ENCODE peak calls at places on chromosomes 4 and X, in eight cellular contexts. D, X, H, R, E, W, C and S are unnamed samples.

GRCh38 chr4:147940144-147940543 is 208.3 kb downstream of the ARHGAP10 start:
- DNase-seq in R (no peak), X (no peak), W (no peak), E (no peak), C (no peak), D (no peak), H (no peak), S (no peak)

GRCh38 chr4:68079918-68080317 is 49.8 kb downstream of the TMPRSS11F start:
- DNase-seq in D (no peak), C (no peak), X (no peak), W (no peak), E (no peak), R (no peak), H (no peak), S (no peak)

GRCh38 chrX:63503541-63503940 is 152.4 kb upstream of the SPIN4 start:
- DNase-seq in R (no peak), E (peak), W (no peak), H (no peak), C (no peak), X (no peak), D (no peak), S (no peak)

GRCh38 chr4:113733685-113734084 is 27.9 kb downstream of the CAMK2D start:
- DNase-seq in E (no peak), C (no peak), X (no peak), D (no peak), W (no peak), H (no peak), R (no peak), S (no peak)

GRCh38 chr4:106423791-106424190 is 55.2 kb upstream of the GIMD1 start:
- DNase-seq in C (no peak), E (no peak), W (no peak), D (no peak), R (no peak), H (no peak), X (no peak), S (no peak)

GRCh38 chr4:153223935-153224334 is 19.7 kb downstream of the TRIM2 start:
- DNase-seq in R (no peak), X (no peak), W (no peak), D (no peak), H (no peak), C (no peak), E (no peak), S (no peak)

GRCh38 chr4:10456270-10457254 is 664 bp downstream of the ZNF518B start:
- DNase-seq in R (peak), H (peak), D (peak), W (no peak), E (peak), X (peak), C (no peak), S (peak)

GRCh38 chrX:96615448-96615847 is 69.2 kb upstream of the DIAPH2 start:
- DNase-seq in E (no peak), D (no peak), R (no peak), X (no peak), H (no peak), W (no peak), C (no peak), S (no peak)

GRCh38 chr4:46270986-46271596 is 118.8 kb downstream of the GABRA2 start:
- DNase-seq in R (no peak), X (no peak), E (peak), W (no peak), D (no peak), H (no peak), C (no peak), S (peak)
- TF ChIP-seq CTCF in R (peak), X (no peak), E (peak), W (peak), D (peak), H (peak), C (no peak), S (peak)

DNA sequence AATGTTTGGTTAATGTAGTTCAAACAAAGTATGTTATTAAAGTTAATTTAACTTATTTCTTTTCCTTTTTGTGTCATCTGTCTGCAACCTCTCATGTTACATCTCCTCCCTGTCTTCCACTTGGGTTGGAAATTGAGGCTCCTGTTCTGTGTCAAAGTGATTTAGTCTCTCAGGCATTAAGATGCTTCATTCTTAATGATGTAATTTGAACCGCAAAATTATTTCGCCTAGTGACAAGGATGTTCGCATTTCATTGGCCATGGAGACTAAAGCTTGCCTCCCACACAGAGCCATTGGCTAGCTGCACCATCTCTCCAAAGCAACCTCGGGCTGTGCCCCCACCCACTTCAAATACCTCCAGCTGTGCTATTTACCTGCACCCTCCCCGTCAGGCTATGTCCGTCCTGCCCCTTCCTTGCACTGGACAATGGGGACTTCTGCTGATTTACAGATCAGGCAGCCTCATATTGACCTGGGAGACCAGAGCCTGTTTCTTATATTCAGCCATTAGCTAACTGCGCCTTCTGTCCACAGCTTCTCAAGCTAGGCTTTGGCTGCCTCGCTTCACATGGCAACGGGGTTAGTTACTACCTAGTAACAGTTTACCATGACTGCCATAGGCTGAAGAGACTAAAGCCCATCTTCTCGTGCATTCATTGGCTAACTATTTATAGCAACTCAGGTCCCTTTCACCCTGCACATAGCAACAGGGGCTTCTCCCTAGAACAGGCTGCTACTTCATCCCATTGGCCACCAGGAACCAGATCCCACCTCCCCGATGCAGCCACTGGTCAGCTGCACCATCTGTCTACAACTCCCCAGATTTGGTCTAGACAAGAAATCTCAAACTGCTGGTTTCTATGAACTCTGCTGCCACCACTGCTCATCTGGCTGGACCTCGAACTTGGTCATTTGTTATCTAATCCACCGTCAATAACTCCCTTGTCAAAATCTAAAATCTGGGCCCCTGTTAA is 8.6 kb upstream of the ZNF157 start:
- DNase-seq in E (peak), H (peak), D (peak), X (peak), R (peak), C (no peak), W (peak), S (peak)
- TF ChIP-seq CTCF in E (peak), H (no peak), D (no peak), X (no peak), R (peak), C (no peak), W (no peak), S (peak)

GRCh38 chrX:2426289-2426882 is 74.4 kb downstream of the DHRSX start:
- DNase-seq in C (no peak), H (no peak), R (no peak), D (no peak), W (no peak), E (no peak), X (no peak), S (no peak)
- TF ChIP-seq CTCF in C (no peak), H (no peak), R (no peak), D (no peak), W (no peak), E (no peak), X (no peak), S (no peak)

GRCh38 chrX:111013778-111014455 is 82.1 kb upstream of the PAK3 start:
- DNase-seq in D (no peak), C (no peak), E (no peak), X (no peak), R (no peak), H (no peak), W (no peak), S (no peak)
- TF ChIP-seq CTCF in D (no peak), C (no peak), E (no peak), X (no peak), R (no peak), H (no peak), W (no peak), S (no peak)

GRCh38 chr4:175035907-175036306 is 117.7 kb downstream of the ADAM29 start:
- DNase-seq in D (no peak), R (no peak), X (no peak), C (no peak), H (no peak), W (no peak), E (peak), S (no peak)

GRCh38 chr4:175033162-175033561 is 115.0 kb downstream of the ADAM29 start:
- DNase-seq in H (no peak), D (no peak), W (no peak), X (no peak), C (no peak), E (no peak), R (no peak), S (no peak)

GRCh38 chr4:175034007-175034406 is 115.8 kb downstream of the ADAM29 start:
- DNase-seq in C (no peak), X (no peak), W (no peak), H (no peak), D (no peak), E (no peak), R (no peak), S (no peak)

GRCh38 chr4:175034986-175035705 is 117.0 kb downstream of the ADAM29 start:
- DNase-seq in X (no peak), R (no peak), C (no peak), W (no peak), D (no peak), E (no peak), H (no peak), S (no peak)
- TF ChIP-seq CTCF in X (no peak), R (no peak), C (no peak), W (no peak), D (no peak), E (no peak), H (no peak), S (no peak)

GRCh38 chr4:609400-610050 is 15.8 kb upstream of the PDE6B start:
- DNase-seq in D (no peak), H (no peak), R (no peak), X (no peak), E (no peak), C (no peak), W (no peak), S (no peak)

GRCh38 chr4:612749-613125 is 12.6 kb upstream of the PDE6B start:
- DNase-seq in C (no peak), H (no peak), E (no peak), R (no peak), X (no peak), W (no peak), D (no peak), S (no peak)

GRCh38 chr4:612052-612748 is 13.2 kb upstream of the PDE6B start:
- DNase-seq in R (no peak), X (no peak), W (no peak), E (no peak), D (no peak), H (no peak), C (no peak), S (no peak)

GRCh38 chr4:608236-608635 is 17.1 kb upstream of the PDE6B start:
- DNase-seq in X (no peak), C (no peak), H (no peak), D (no peak), R (no peak), W (no peak), E (no peak), S (no peak)

GRCh38 chr4:610411-611261 is 14.7 kb upstream of the PDE6B start:
- DNase-seq in R (no peak), D (no peak), X (no peak), E (no peak), C (no peak), H (peak), W (no peak), S (no peak)
- TF ChIP-seq CTCF in R (no peak), D (no peak), X (no peak), E (no peak), C (peak), H (no peak), W (no peak), S (no peak)

GRCh38 chr4:182837831-182838230 is 79.4 kb downstream of the DCTD start:
- DNase-seq in W (no peak), X (no peak), R (no peak), E (no peak), C (no peak), H (no peak), D (peak), S (no peak)
- TF ChIP-seq CTCF in W (no peak), X (no peak), R (no peak), E (no peak), C (no peak), H (no peak), D (no peak), S (no peak)

GRCh38 chr4:140427919-140428471 is 547 bp upstream of the CLGN start:
- DNase-seq in C (no peak), R (no peak), E (no peak), W (no peak), X (no peak), H (no peak), D (no peak), S (no peak)

GRCh38 chr4:140423106-140423505 is 4.3 kb downstream of the CLGN start:
- DNase-seq in W (no peak), C (no peak), E (peak), D (no peak), X (no peak), R (no peak), H (no peak), S (no peak)

GRCh38 chr4:140426610-140427103 is 791 bp downstream of the CLGN start:
- DNase-seq in E (no peak), X (peak), R (no peak), W (no peak), H (no peak), D (peak), C (no peak), S (no peak)

DNA sequence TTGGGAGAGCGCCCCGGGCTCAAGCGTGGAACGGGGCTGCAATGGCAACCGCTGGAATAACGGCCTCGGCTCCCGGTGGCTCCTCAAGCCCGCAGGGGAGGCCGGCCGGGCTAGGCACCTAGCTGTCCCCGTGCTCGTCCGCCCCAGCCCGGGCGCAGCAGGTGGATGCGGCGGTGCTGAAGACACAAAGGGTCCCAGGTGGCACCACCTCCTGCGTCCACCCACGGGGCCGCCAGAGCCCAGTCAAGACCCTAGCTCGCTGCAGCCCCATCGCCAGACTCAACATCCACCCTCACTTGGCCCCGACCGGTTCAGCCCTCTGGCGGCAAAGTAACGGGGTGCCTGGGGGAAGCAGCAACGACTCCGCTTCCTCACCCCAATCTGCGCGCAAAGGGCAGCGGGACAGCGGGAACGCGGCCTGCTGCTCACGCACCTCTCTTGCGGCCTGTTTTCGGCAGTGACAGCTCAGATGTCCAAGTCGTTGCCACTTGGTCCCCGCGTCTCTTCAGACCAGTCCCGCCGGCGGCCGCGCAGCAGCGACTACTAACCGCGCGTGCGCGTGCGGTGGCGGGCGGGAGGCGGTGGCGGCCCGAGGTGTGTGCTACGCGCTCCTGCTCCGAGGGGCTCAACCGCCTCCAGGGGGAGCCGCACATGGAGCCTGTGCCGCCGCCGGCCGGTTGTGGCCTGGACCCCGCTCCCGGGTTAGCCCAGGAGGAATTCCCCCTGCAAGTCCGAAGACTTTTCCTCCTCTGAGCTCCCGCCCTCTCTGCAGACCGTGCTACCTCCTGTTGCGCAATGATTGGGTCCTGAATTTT is at the start of gene CLGN:
- DNase-seq in D (peak), R (peak), X (peak), W (peak), E (peak), H (peak), C (no peak), S (peak)
- TF ChIP-seq CTCF in D (peak), R (peak), X (peak), W (no peak), E (peak), H (no peak), C (peak), S (peak)

DNA sequence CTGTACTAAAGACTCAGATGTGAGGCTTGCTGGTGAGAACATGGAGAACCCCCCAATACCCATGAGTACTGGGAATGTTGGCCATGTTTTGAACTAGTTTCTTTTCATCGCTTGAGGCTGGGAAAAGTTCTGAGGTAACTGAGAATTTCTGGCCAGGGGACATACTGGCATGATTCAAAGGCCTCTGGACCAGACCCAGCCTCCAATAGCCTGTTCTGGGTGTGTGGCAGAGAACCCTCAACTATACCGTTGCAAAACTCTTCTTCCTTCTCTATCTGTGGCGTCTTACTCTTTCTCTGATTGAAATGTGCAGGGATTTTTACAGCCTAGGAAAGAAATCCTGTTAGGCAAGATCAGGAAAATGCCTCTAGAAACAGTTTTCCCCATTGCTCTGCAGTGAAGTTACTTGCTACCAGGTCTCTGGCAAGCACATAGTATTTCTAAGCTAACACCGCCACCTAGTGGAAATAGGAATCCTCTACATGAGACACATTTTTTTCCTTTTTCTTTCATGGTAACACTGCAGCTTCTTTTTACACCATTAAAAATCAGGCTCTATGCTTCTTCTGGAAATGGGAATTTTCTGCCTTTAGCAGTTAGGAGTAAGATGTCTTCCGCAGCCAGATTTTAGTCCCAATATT is 170.7 kb upstream of the ZCCHC13 start:
- DNase-seq in C (no peak), D (no peak), W (no peak), E (peak), X (peak), R (peak), H (peak), S (peak)
- TF ChIP-seq CTCF in C (peak), D (peak), W (peak), E (peak), X (peak), R (peak), H (peak), S (peak)